ENCODE peak calls at places on chromosome 9, in eight cellular contexts. P is NCI-H1092, Q is aorta, Y is ACHN, H is ELF-1, A is T follicular helper cell, C is colonic mucosa, J is HS-5. D is an unnamed sample.

GRCh38 chr9:135791431-135792267 is 89.7 kb downstream of the KCNT1 start:
- DNase-seq in P (no peak), Q (no peak), Y (no peak), H (no peak), A (no peak), C (no peak), J (no peak), D (no peak)

GRCh38 chr9:1053848-1054365 is 3.8 kb downstream of the DMRT2 start:
- DNase-seq in P (no peak), Q (no peak), Y (no peak), H (no peak), A (no peak), C (no peak), J (no peak), D (no peak)

GRCh38 chr9:88651682-88652633 is 117.0 kb downstream of the NXNL2 start:
- DNase-seq in P (no peak), Q (peak), Y (peak), H (no peak), A (no peak), C (peak), J (peak), D (no peak)

GRCh38 chr9:7342229-7342628 is 457.3 kb downstream of the DMAC1 start:
- DNase-seq in P (no peak), Q (no peak), Y (no peak), H (no peak), A (no peak), C (no peak), J (no peak), D (no peak)

GRCh38 chr9:89603629-89604462 is 966 bp upstream of the GADD45G start:
- DNase-seq in P (peak), Q (peak), Y (peak), H (peak), A (peak), C (peak), J (no peak), D (peak)

GRCh38 chr9:73219985-73220626 is 68.4 kb downstream of the ANXA1 start:
- DNase-seq in P (no peak), Q (no peak), Y (peak), H (no peak), A (no peak), C (no peak), J (peak), D (no peak)

GRCh38 chr9:133715866-133716563 is 22.1 kb downstream of the SARDH start:
- DNase-seq in P (peak), Q (peak), Y (no peak), H (no peak), A (no peak), C (no peak), J (no peak), D (no peak)

GRCh38 chr9:128881884-128882676 is at the start of the genes KYAT1 and LRRC8A:
- DNase-seq in P (peak), Q (peak), Y (peak), H (peak), A (peak), C (peak), J (peak), D (peak)

GRCh38 chr9:76500056-76500455 is 41.1 kb downstream of the GCNT1 start:
- DNase-seq in P (no peak), Q (no peak), Y (no peak), H (no peak), A (no peak), C (no peak), J (no peak), D (no peak)

GRCh38 chr9:20593551-20593950 is 28.7 kb downstream of the MLLT3 start:
- DNase-seq in P (no peak), Q (no peak), Y (no peak), H (no peak), A (no peak), C (no peak), J (no peak), D (no peak)

GRCh38 chr9:23172979-23173637 is 652.9 kb downstream of the ELAVL2 start:
- DNase-seq in P (no peak), Q (no peak), Y (no peak), H (no peak), A (no peak), C (no peak), J (no peak), D (no peak)

GRCh38 chr9:78074385-78075291 is 43.0 kb upstream of the GNAQ start:
- DNase-seq in P (no peak), Q (no peak), Y (no peak), H (no peak), A (no peak), C (no peak), J (peak), D (no peak)

GRCh38 chr9:2157277-2158105 is 142.3 kb downstream of the SMARCA2 start:
- DNase-seq in P (no peak), Q (no peak), Y (peak), H (peak), A (peak), C (peak), J (peak), D (no peak)

GRCh38 chr9:36924071-36924470 is 110.0 kb downstream of the PAX5 start:
- DNase-seq in P (no peak), Q (no peak), Y (peak), H (no peak), A (no peak), C (no peak), J (peak), D (no peak)

D was measured in NT2/D1.